ENCODE peak calls at places on chromosome 4, in four cellular contexts. O, L, R and B are unnamed samples.

GRCh38 chr4:1964443-1964842 is 44.3 kb downstream of the NELFA start:
- DNase-seq in R (no peak), O (no peak), L (no peak), B (no peak)

GRCh38 chr4:70927502-70928139 is 25.5 kb downstream of the MOB1B start:
- DNase-seq in R (no peak), O (no peak), L (no peak), B (no peak)

GRCh38 chr4:39151120-39151713 is 31.1 kb upstream of the WDR19 start:
- DNase-seq in R (peak; percentile 31), L (no peak), O (peak; percentile 36), B (no peak)

GRCh38 chr4:148171596-148171995 is 270.6 kb downstream of the NR3C2 start:
- DNase-seq in L (no peak), O (no peak), R (no peak), B (no peak)

GRCh38 chr4:170675568-170676262 is 586.0 kb upstream of the AADAT start:
- DNase-seq in R (peak; percentile 23), L (no peak), O (peak; percentile 32), B (no peak)

GRCh38 chr4:182023469-182023868 is 219.7 kb upstream of the TENM3 start:
- DNase-seq in R (no peak), L (no peak), O (no peak), B (no peak)

GRCh38 chr4:170672571-170672970 is 582.8 kb upstream of the AADAT start:
- DNase-seq in R (peak; percentile 50), O (peak; percentile 62), L (no peak), B (no peak)

GRCh38 chr4:141905751-141906150 is 269.4 kb downstream of the IL15 start:
- DNase-seq in R (peak; percentile 1), L (no peak), O (peak; percentile 81), B (peak; percentile 12)

GRCh38 chr4:17276821-17277220 is 235.1 kb downstream of the QDPR start:
- DNase-seq in O (peak; percentile 53), L (peak; percentile 36), R (no peak), B (no peak)

GRCh38 chr4:186666252-186666651 is 57.4 kb downstream of the FAT1 start:
- DNase-seq in O (no peak), R (no peak), L (no peak), B (peak; percentile 47)

GRCh38 chr4:187603093-187603395 is 392.5 kb upstream of the ZFP42 start:
- DNase-seq in O (peak; percentile 98), L (no peak), R (no peak), B (no peak)

GRCh38 chr4:171629737-171630136 is 183.5 kb upstream of the GALNTL6 start:
- DNase-seq in L (no peak), O (no peak), R (no peak), B (no peak)

GRCh38 chr4:150155391-150155790 is 77.1 kb downstream of the DCLK2 start:
- DNase-seq in O (no peak), R (no peak), L (no peak), B (no peak)

GRCh38 chr4:95263960-95264359 is 284.8 kb downstream of the UNC5C start:
- DNase-seq in R (no peak), L (no peak), O (no peak), B (no peak)

GRCh38 chr4:10655968-10656367 is 28.6 kb downstream of the CLNK start:
- DNase-seq in R (peak; percentile 84), O (peak; percentile 75), L (no peak), B (no peak)

GRCh38 chr4:121998024-121998423 is 46.2 kb upstream of the TRPC3 start:
- DNase-seq in R (peak; percentile 25), L (no peak), O (no peak), B (no peak)

GRCh38 chr4:147034372-147034771 is 88.7 kb upstream of the TTC29 start:
- DNase-seq in L (no peak), O (peak; percentile 49), R (no peak), B (no peak)

GRCh38 chr4:184310171-184310567 is 92.5 kb upstream of the ENPP6 start:
- DNase-seq in L (no peak), R (no peak), O (no peak), B (no peak)

GRCh38 chr4:101981756-101982155 is 191.2 kb downstream of the BANK1 start:
- DNase-seq in O (peak; percentile 36), L (no peak), R (peak; percentile 86), B (peak; percentile 52)

GRCh38 chr4:8739357-8739756 is 132.3 kb downstream of the HMX1 start:
- DNase-seq in L (no peak), O (no peak), R (no peak), B (no peak)

GRCh38 chr4:101306225-101306624 is 41.1 kb downstream of the PPP3CA start:
- DNase-seq in L (no peak), R (peak; percentile 48), O (peak; percentile 74), B (no peak)

GRCh38 chr4:3747582-3747906 is 18.6 kb upstream of the ADRA2C start:
- DNase-seq in L (no peak), R (no peak), O (no peak), B (no peak)

GRCh38 chr4:149521611-149522010 is 294.0 kb downstream of the IQCM start:
- DNase-seq in R (peak; percentile 35), L (no peak), O (peak; percentile 88), B (no peak)

GRCh38 chr4:100828986-100829685 is 311.3 kb upstream of the EMCN start:
- DNase-seq in O (peak; percentile 51), R (peak; percentile 74), L (no peak), B (no peak)

GRCh38 chr4:2741626-2742025 is 14.5 kb downstream of the TNIP2 start:
- DNase-seq in L (no peak), R (no peak), O (peak; percentile 46), B (no peak)

GRCh38 chr4:105858466-105859040 is 36.7 kb upstream of the NPNT start:
- DNase-seq in L (no peak), R (no peak), O (no peak), B (no peak)

GRCh38 chr4:173535932-173536331 is 5.9 kb upstream of the HAND2 start:
- DNase-seq in O (no peak), R (no peak), L (no peak), B (no peak)

GRCh38 chr4:151029537-151029936 is 14.5 kb upstream of the LRBA start:
- DNase-seq in O (no peak), L (no peak), R (no peak), B (no peak)

DNA sequence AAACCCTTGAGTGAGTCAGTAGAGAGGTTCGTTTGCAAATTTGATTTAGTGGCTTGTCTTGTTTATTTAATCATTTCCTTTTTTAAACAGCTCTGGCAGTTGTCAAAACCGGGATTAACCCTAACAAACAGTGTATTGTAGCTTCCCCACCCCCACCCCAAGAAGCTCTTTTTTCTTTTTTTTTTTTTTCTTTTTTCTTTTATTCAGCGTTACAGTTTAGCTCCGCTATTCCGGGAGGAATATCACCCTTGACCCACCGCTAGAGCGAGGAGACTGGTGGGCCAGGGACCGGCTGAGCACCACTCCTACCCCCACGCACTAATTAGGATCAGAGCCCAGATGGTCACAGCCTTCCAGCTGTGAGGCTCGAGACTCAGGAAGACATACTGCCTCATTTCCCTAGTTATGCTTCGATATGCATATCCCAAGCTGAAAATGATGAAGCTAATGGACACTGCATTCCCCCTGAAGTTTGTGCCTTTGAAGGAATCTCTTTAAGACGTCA is 2.0 kb downstream of the PARM1 start:
- DNase-seq in O (no peak), R (no peak), L (no peak), B (no peak)
- H3K4me3 ChIP-seq in O (no peak overlapping the region), R (no peak overlapping the region), L (peak overlapping the region; percentile 60), B (no peak overlapping the region)

DNA sequence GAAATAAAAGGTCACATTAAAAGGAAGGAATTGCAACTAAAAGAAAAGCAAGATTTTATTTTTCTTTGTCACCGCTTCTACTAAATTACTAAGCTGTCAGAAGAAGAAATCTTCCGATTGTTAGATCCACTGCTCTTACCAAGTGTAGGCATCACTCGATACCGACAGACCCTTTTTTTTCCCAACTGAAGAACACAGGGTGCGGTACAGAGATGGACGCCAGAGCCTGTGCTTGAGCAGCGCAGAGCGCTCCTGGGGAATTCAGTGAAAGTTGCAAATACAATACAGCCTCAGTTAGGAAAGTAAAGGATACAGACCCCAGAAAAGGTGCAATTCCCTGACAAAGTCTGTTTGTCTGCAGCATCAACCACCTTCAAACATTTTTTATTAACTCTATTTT is 94.9 kb upstream of the WDR17 start:
- DNase-seq in L (no peak), O (no peak), R (no peak), B (no peak)
- H3K27me3 ChIP-seq in L (no peaks in the 10 kb centered on the region), O (no peaks in the 10 kb centered on the region), R (no peaks in the 10 kb centered on the region), B (no peaks in the 10 kb centered on the region)

GRCh38 chr4:47002593-47002992 is 9.2 kb upstream of the GABRA4 start:
- DNase-seq in O (no peak), R (peak; percentile 11), L (no peak), B (no peak)
- TF ChIP-seq CTCF in O (peak; percentile 41), R (no peak), L (peak; percentile 30), B (peak; percentile 40)

DNA sequence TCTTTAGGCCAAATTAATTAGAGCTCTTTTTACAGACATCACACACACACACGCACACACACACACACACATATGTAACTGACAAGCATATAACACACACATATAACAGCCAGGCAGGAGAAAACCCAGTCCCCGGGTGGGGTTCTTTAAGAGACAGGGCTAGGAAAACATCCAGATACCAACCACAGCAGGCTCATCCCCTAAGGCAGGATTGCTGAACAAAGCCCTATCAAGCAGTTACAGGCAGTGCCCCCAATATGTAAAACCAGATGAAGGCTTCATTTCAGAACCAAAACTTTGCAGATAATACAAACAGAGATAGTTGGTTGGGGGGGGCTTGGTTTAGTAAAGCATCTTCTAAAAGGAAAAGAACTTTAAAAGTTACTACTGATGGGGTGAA is 18.0 kb upstream of the FAM47E start:
- DNase-seq in R (no peak), L (no peak), O (no peak), B (no peak)
- H3K4me3 ChIP-seq in R (no peak overlapping the region), L (no peak overlapping the region), O (no peak overlapping the region), B (no peak overlapping the region)

GRCh38 chr4:40630335-40631021 is 814 bp upstream of the RBM47 start:
- DNase-seq in L (peak; percentile 44), O (no peak), R (peak; percentile 71), B (no peak)
- H3K27me3 ChIP-seq in L (no peaks in the 10 kb centered on the region), O (no peaks in the 10 kb centered on the region), R (no peaks in the 10 kb centered on the region), B (no peaks in the 10 kb centered on the region)

DNA sequence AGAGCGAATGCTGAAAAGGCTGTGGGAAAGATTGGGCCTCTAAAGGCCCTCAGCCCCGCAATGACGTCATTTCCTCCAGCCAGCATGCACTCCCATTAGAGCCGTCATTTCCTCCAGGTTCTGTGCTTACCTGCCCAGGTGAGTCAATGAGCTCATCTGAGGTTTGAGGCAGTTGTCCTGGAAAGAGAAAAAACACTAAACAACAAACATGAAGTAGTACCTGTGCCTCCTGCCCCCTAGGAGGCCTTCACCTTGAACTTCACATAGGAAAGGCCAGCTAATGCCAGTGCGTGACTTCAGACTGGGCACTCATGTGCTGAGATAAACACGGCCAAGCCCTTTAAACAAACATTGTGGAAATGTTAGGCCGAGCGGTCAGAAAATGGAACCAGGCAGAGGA is 55.9 kb downstream of the FHDC1 start:
- DNase-seq in L (no peak), O (no peak), R (peak; percentile 99), B (no peak)
- TF ChIP-seq CTCF in L (no peak), O (no peak), R (no peak), B (no peak)

GRCh38 chr4:48069026-48069425 is 52.5 kb downstream of the NIPAL1 start:
- DNase-seq in O (no peak), L (no peak), R (no peak), B (no peak)

GRCh38 chr4:48068182-48068581 is 51.6 kb downstream of the NIPAL1 start:
- DNase-seq in L (no peak), O (no peak), R (no peak), B (no peak)

GRCh38 chr4:48067536-48067935 is 51.0 kb downstream of the NIPAL1 start:
- DNase-seq in L (no peak), R (no peak), O (no peak), B (no peak)

GRCh38 chr4:48065587-48066052 is 49.0 kb downstream of the NIPAL1 start:
- DNase-seq in O (no peak), R (no peak), L (no peak), B (no peak)

GRCh38 chr4:48064349-48064748 is 47.8 kb downstream of the NIPAL1 start:
- DNase-seq in O (no peak), R (no peak), L (no peak), B (no peak)
- H3K4me3 ChIP-seq in O (no peak overlapping the region), R (no peak overlapping the region), L (no peak overlapping the region), B (no peak overlapping the region)